ENCODE peak calls at places on chromosomes 11 and 22, in nine cellular contexts. One of them, this sample, is unnamed.

GRCh38 chr11:124483422-124483821 is 37.9 kb upstream of the OR8B8 start:
- DNase-seq in lower leg skin: no peak
- DNase-seq in NCI-H345: no peak
- DNase-seq in mammary epithelial cell: no peak
- DNase-seq in germinal center: no peak
- DNase-seq in CD8-positive, alpha-beta T cell: no peak
- DNase-seq in cardiac fibroblast: no peak
- DNase-seq in neural crest cell: no peak
- DNase-seq in endothelial cell: no peak
- DNase-seq in this sample: no peak

GRCh38 chr11:14584595-14584994 is 59.0 kb upstream of the PDE3B start:
- DNase-seq in neural crest cell: no peak
- DNase-seq in lower leg skin: no peak
- DNase-seq in germinal center: no peak
- DNase-seq in mammary epithelial cell: no peak
- DNase-seq in endothelial cell: peak
- DNase-seq in CD8-positive, alpha-beta T cell: no peak
- DNase-seq in NCI-H345: no peak
- DNase-seq in cardiac fibroblast: no peak
- DNase-seq in this sample: no peak

GRCh38 chr22:48096411-48096810 is 1334.0 kb downstream of the TBC1D22A start:
- DNase-seq in cardiac fibroblast: no peak
- DNase-seq in CD8-positive, alpha-beta T cell: no peak
- DNase-seq in lower leg skin: peak
- DNase-seq in endothelial cell: no peak
- DNase-seq in NCI-H345: no peak
- DNase-seq in germinal center: no peak
- DNase-seq in mammary epithelial cell: no peak
- DNase-seq in neural crest cell: no peak
- DNase-seq in this sample: no peak

GRCh38 chr11:95239871-95240648 is 9.1 kb upstream of the SESN3 start:
- DNase-seq in endothelial cell: no peak
- DNase-seq in cardiac fibroblast: no peak
- DNase-seq in neural crest cell: no peak
- DNase-seq in germinal center: no peak
- DNase-seq in CD8-positive, alpha-beta T cell: no peak
- DNase-seq in NCI-H345: no peak
- DNase-seq in mammary epithelial cell: no peak
- DNase-seq in lower leg skin: no peak
- DNase-seq in this sample: no peak

GRCh38 chr11:86099727-86100320 is 30.9 kb upstream of the PICALM start:
- DNase-seq in neural crest cell: no peak
- DNase-seq in germinal center: no peak
- DNase-seq in cardiac fibroblast: peak
- DNase-seq in CD8-positive, alpha-beta T cell: no peak
- DNase-seq in endothelial cell: no peak
- DNase-seq in lower leg skin: no peak
- DNase-seq in NCI-H345: no peak
- DNase-seq in mammary epithelial cell: peak
- DNase-seq in this sample: no peak

GRCh38 chr22:36277482-36278291 is 24.8 kb downstream of the APOL1 start:
- DNase-seq in germinal center: peak
- DNase-seq in mammary epithelial cell: peak
- DNase-seq in NCI-H345: peak
- DNase-seq in neural crest cell: peak
- DNase-seq in endothelial cell: peak
- DNase-seq in CD8-positive, alpha-beta T cell: peak
- DNase-seq in lower leg skin: no peak
- DNase-seq in cardiac fibroblast: peak
- DNase-seq in this sample: peak

GRCh38 chr11:208917-209260 is 1.4 kb downstream of the RIC8A start:
- DNase-seq in neural crest cell: no peak
- DNase-seq in NCI-H345: no peak
- DNase-seq in lower leg skin: no peak
- DNase-seq in germinal center: no peak
- DNase-seq in CD8-positive, alpha-beta T cell: no peak
- DNase-seq in mammary epithelial cell: no peak
- DNase-seq in endothelial cell: no peak
- DNase-seq in cardiac fibroblast: no peak
- DNase-seq in this sample: no peak

GRCh38 chr11:45041556-45041955 is 90.9 kb upstream of the TP53I11 start:
- DNase-seq in NCI-H345: peak
- DNase-seq in germinal center: no peak
- DNase-seq in neural crest cell: no peak
- DNase-seq in mammary epithelial cell: no peak
- DNase-seq in endothelial cell: no peak
- DNase-seq in cardiac fibroblast: no peak
- DNase-seq in lower leg skin: no peak
- DNase-seq in CD8-positive, alpha-beta T cell: no peak
- DNase-seq in this sample: peak

GRCh38 chr11:9990221-9990973 is 303.6 kb downstream of the SBF2 start:
- DNase-seq in CD8-positive, alpha-beta T cell: no peak
- DNase-seq in cardiac fibroblast: peak
- DNase-seq in neural crest cell: no peak
- DNase-seq in mammary epithelial cell: no peak
- DNase-seq in NCI-H345: no peak
- DNase-seq in endothelial cell: no peak
- DNase-seq in germinal center: no peak
- DNase-seq in lower leg skin: no peak
- DNase-seq in this sample: no peak

GRCh38 chr11:105312266-105312665 is 172.7 kb upstream of the CARD18 start:
- DNase-seq in CD8-positive, alpha-beta T cell: no peak
- DNase-seq in mammary epithelial cell: no peak
- DNase-seq in germinal center: no peak
- DNase-seq in NCI-H345: no peak
- DNase-seq in lower leg skin: no peak
- DNase-seq in endothelial cell: no peak
- DNase-seq in neural crest cell: no peak
- DNase-seq in cardiac fibroblast: no peak
- DNase-seq in this sample: no peak

GRCh38 chr22:27144345-27144744 is 487.0 kb downstream of the MIAT start:
- DNase-seq in lower leg skin: no peak
- DNase-seq in cardiac fibroblast: no peak
- DNase-seq in endothelial cell: no peak
- DNase-seq in germinal center: no peak
- DNase-seq in neural crest cell: no peak
- DNase-seq in NCI-H345: no peak
- DNase-seq in CD8-positive, alpha-beta T cell: no peak
- DNase-seq in mammary epithelial cell: no peak
- DNase-seq in this sample: no peak

GRCh38 chr11:117409511-117409910 is 81.9 kb downstream of the CEP164 start:
- DNase-seq in cardiac fibroblast: no peak
- DNase-seq in CD8-positive, alpha-beta T cell: no peak
- DNase-seq in lower leg skin: peak
- DNase-seq in germinal center: no peak
- DNase-seq in neural crest cell: no peak
- DNase-seq in mammary epithelial cell: no peak
- DNase-seq in endothelial cell: no peak
- DNase-seq in NCI-H345: no peak
- DNase-seq in this sample: no peak